ENCODE peak calls at places on chromosomes 12 and 14, in six cellular contexts. L is brain microvascular endothelial cell, O is sigmoid colon, I is RWPE2, N is tibial artery, W is IMR-90. R is an unnamed sample.
A peak's percentile ranks its signal among the peaks of the same experiment; 100 is the strongest.

GRCh38 chr14:103260629-103261124 is 73.4 kb upstream of the EIF5 start:
- DNase-seq in L (peak; percentile 28), O (peak; percentile 74), I (peak; percentile 62), N (peak; percentile 53), W (peak; percentile 63), R (peak; percentile 42)

GRCh38 chr14:64549805-64550538 is at the start of gene PPP1R36:
- DNase-seq in L (no peak), O (peak; percentile 70), I (no peak), N (no peak), W (no peak), R (peak; percentile 39)

GRCh38 chr12:50353869-50354593 is 42.4 kb downstream of the FAM186A start:
- DNase-seq in L (no peak), O (no peak), I (no peak), N (no peak), W (peak; percentile 34), R (no peak)

GRCh38 chr12:100326208-100326607 is 30.7 kb upstream of the SLC17A8 start:
- DNase-seq in L (no peak), O (no peak), I (no peak), N (no peak), W (peak; percentile 11), R (no peak)

GRCh38 chr12:42958271-42958674 is 368.7 kb upstream of the PRICKLE1 start:
- DNase-seq in L (peak; percentile 45), O (no peak), I (no peak), N (no peak), W (peak; percentile 26), R (no peak)

GRCh38 chr14:54686871-54687749 is 120.2 kb downstream of the SAMD4A start:
- DNase-seq in L (no peak), O (no peak), I (no peak), N (peak; percentile 50), W (no peak), R (no peak)

GRCh38 chr12:80939231-80939950 is 1.7 kb upstream of the LIN7A start:
- DNase-seq in L (peak; percentile 19), O (no peak), I (no peak), N (no peak), W (no peak), R (no peak)

GRCh38 chr12:62191747-62192485 is 68.3 kb upstream of the USP15 start:
- DNase-seq in L (peak; percentile 14), O (peak; percentile 56), I (peak; percentile 37), N (no peak), W (no peak), R (no peak)

GRCh38 chr12:57148469-57149308 is 1.3 kb upstream of the LRP1-AS start:
- DNase-seq in L (no peak), O (peak; percentile 92), I (no peak), N (peak; percentile 87), W (peak; percentile 77), R (no peak)

GRCh38 chr14:98226411-98226810 is 1045.6 kb downstream of the BCL11B start:
- DNase-seq in L (no peak), O (no peak), I (no peak), N (no peak), W (no peak), R (no peak)

GRCh38 chr12:49979061-49979586 is 6.4 kb downstream of the AQP6 start:
- DNase-seq in L (no peak), O (no peak), I (no peak), N (no peak), W (no peak), R (no peak)

GRCh38 chr14:54754623-54755386 is 147.8 kb downstream of the GCH1 start:
- DNase-seq in L (no peak), O (no peak), I (no peak), N (no peak), W (no peak), R (no peak)

GRCh38 chr14:61296707-61297502 is 15.8 kb upstream of the TMEM30B start:
- DNase-seq in L (peak; percentile 27), O (no peak), I (no peak), N (no peak), W (peak; percentile 56), R (no peak)

GRCh38 chr12:116426391-116427136 is 132.6 kb upstream of the MAP1LC3B2 start:
- DNase-seq in L (peak; percentile 97), O (peak; percentile 85), I (peak; percentile 92), N (peak; percentile 79), W (peak; percentile 98), R (peak; percentile 29)

GRCh38 chr14:95452176-95452889 is 64.1 kb downstream of the SYNE3 start:
- DNase-seq in L (peak; percentile 3), O (no peak), I (no peak), N (no peak), W (no peak), R (no peak)

GRCh38 chr14:104266643-104267575 is 128.5 kb downstream of the KIF26A start:
- DNase-seq in L (no peak), O (no peak), I (peak; percentile 45), N (no peak), W (no peak), R (no peak)

GRCh38 chr14:103141117-103141796 is 18.0 kb downstream of the TNFAIP2 start:
- DNase-seq in L (no peak), O (no peak), I (no peak), N (no peak), W (peak; percentile 38), R (peak; percentile 51)

GRCh38 chr12:108649668-108650067 is 16.0 kb upstream of the SELPLG start:
- DNase-seq in L (peak; percentile 77), O (no peak), I (no peak), N (no peak), W (peak; percentile 94), R (no peak)

GRCh38 chr12:43277630-43278267 is 274.3 kb downstream of the ADAMTS20 start:
- DNase-seq in L (peak; percentile 79), O (no peak), I (no peak), N (no peak), W (peak; percentile 84), R (no peak)

GRCh38 chr14:103862393-103862782 is 15.0 kb upstream of the PPP1R13B start:
- DNase-seq in L (no peak), O (no peak), I (no peak), N (no peak), W (no peak), R (no peak)

GRCh38 chr14:86405250-86405649 is 875.3 kb downstream of the FLRT2 start:
- DNase-seq in L (no peak), O (no peak), I (no peak), N (no peak), W (peak; percentile 9), R (no peak)

DNA sequence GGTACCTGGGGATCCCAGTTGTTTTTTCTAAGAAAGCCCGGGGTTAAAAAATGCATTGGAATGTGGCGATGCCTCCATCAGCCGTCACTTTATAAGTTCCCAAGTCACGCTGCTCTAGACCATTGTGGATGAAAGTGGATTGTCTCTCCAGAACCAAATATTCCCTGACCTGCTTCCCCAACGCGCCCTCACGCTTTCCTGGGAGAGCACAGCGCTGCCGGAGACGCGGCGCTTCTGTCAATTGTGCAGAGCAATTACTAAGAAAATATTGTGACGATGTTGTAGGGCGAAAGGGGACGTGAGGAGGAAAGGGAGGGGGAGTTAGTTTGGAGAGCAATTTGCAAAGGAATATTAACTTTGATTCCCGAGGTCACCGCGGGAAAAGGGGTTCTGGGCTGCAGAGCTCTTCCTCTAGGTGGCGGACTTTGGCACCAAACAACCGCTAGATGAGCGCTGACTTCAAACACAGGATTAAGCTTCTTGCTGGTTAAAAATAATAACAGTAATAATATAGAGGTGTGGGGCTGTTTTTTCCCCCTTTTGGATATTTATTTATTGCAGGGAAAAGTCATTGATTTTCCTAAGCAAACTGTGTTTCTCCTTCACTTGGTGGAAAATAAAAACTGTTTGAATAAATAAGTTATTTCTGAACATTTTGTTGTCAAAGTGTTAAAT is 9.6 kb upstream of the FOXG1 start:
- DNase-seq in L (peak; percentile 14), O (no peak), I (no peak), N (no peak), W (peak; percentile 54), R (no peak)
- TF ChIP-seq CTCF in L (peak; percentile 93), O (peak; percentile 28), I (peak; percentile 97), N (no peak), W (peak; percentile 68), R (peak; percentile 5)

DNA sequence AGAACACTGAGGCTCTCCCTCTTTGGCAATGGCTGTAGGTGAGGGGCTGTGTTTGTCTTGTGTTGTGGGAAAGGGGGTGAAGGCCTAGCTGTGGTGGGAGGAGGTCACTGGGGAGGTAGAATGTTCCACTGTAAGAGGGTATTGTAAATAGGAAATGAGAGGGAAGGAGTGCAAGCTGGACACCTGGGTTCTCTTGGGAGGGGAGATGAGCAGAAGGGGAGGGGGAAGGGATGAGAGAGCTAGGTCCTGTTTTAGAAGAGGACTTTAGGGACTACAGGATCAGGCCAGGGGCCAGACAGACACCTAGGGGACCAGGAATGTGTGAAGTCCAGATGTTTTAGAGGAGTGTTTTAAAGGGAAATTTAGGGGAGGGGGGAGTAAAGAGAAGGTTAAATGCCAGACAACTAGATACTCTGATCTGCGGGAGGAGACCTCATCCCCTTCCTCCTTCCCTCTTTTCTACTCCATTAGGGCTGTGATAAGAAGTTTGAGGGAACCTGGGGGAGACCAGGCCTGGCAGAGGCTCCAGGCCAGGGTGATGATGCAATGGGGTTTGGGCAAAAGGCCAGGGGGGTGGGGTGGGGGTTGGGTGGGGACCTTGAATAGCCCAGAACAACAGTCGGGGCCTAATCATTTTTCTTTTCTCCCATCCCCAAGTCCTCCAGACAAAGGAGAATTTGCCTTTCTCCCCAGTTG is 2.0 kb downstream of the ITGA5 start:
- DNase-seq in L (no peak), O (peak; percentile 75), I (no peak), N (no peak), W (no peak), R (no peak)
- H3K4me3 ChIP-seq in L (peak overlapping the region; percentile 93), O (peak overlapping the region; percentile 100), I (peak overlapping the region; percentile 99), N (peak overlapping the region; percentile 88), W (peak overlapping the region; percentile 94), R (peak overlapping the region; percentile 96)

GRCh38 chr14:32984531-32984930 is 45.9 kb downstream of the NPAS3 start:
- DNase-seq in L (no peak), O (no peak), I (no peak), N (no peak), W (no peak), R (no peak)

GRCh38 chr14:32980178-32980886 is 41.7 kb downstream of the NPAS3 start:
- DNase-seq in L (no peak), O (no peak), I (no peak), N (no peak), W (no peak), R (no peak)

GRCh38 chr14:32986791-32987545 is 48.3 kb downstream of the NPAS3 start:
- DNase-seq in L (peak; percentile 66), O (no peak), I (no peak), N (no peak), W (no peak), R (no peak)

GRCh38 chr14:32980887-32981501 is 42.3 kb downstream of the NPAS3 start:
- DNase-seq in L (no peak), O (no peak), I (no peak), N (no peak), W (no peak), R (no peak)

GRCh38 chr14:32985881-32986280 is 47.2 kb downstream of the NPAS3 start:
- DNase-seq in L (no peak), O (peak; percentile 72), I (no peak), N (no peak), W (no peak), R (no peak)
- H3K27ac ChIP-seq in L (no peak overlapping the region), O (no peak overlapping the region), I (no peak overlapping the region), N (no peak overlapping the region), W (no peak overlapping the region), R (no peak overlapping the region)

GRCh38 chr12:103812789-103813188 is 28.2 kb downstream of the NT5DC3 start:
- DNase-seq in L (no peak), O (peak; percentile 4), I (no peak), N (no peak), W (no peak), R (no peak)
- TF ChIP-seq CTCF in L (no peak), O (no peak), I (no peak), N (no peak), W (no peak), R (no peak)

GRCh38 chr12:12998248-12998647 is 1.8 kb downstream of the HEBP1 start:
- DNase-seq in L (no peak), O (no peak), I (no peak), N (no peak), W (no peak), R (no peak)
- H3K4me3 ChIP-seq in L (no peak overlapping the region), O (no peak overlapping the region), I (no peak overlapping the region), N (no peak overlapping the region), W (peak overlapping the region; percentile 97), R (no peak overlapping the region)

R was measured in lung.